ENCODE peak calls at places on chromosomes 3 and 15, in four cellular contexts. X, W, Z and P are unnamed samples.

GRCh38 chr3:32106929-32107362 is 526 bp downstream of the GPD1L start:
- DNase-seq in W (peak), Z (peak), X (no peak), P (peak)

GRCh38 chr3:46998121-46998851 is 18.8 kb downstream of the NBEAL2 start:
- DNase-seq in X (peak), Z (peak), W (peak), P (peak)

GRCh38 chr15:82535566-82536408 is 4.5 kb downstream of the RPS17 start:
- DNase-seq in W (no peak), X (no peak), Z (peak), P (no peak)

GRCh38 chr3:10531031-10531430 is 25.6 kb upstream of the ATP2B2 start:
- DNase-seq in X (no peak), W (no peak), Z (no peak), P (no peak)

GRCh38 chr15:63195257-63196023 is 6.0 kb downstream of the RAB8B start:
- DNase-seq in Z (no peak), X (no peak), W (no peak), P (no peak)

GRCh38 chr3:46282041-46282440 is 39.8 kb downstream of the CCR3 start:
- DNase-seq in W (no peak), Z (no peak), X (no peak), P (no peak)

GRCh38 chr3:123072152-123072551 is 5.3 kb downstream of the PDIA5 start:
- DNase-seq in W (no peak), X (no peak), Z (no peak), P (no peak)

GRCh38 chr15:39976291-39977274 is 42.7 kb downstream of the EIF2AK4 start:
- DNase-seq in W (peak), Z (peak), X (no peak), P (peak)

GRCh38 chr3:37753428-37753827 is 108.3 kb upstream of the CTDSPL start:
- DNase-seq in Z (peak), W (no peak), X (no peak), P (no peak)

GRCh38 chr3:18114894-18115293 is 310.2 kb downstream of the SATB1 start:
- DNase-seq in X (no peak), W (no peak), Z (no peak), P (no peak)

GRCh38 chr15:40706121-40706520 is 11.1 kb downstream of the RAD51 start:
- DNase-seq in X (no peak), Z (no peak), W (no peak), P (no peak)